ENCODE peak calls at places on chromosomes 13 and 19, in four cellular contexts. L is upper lobe of right lung, W is kidney, P is neural progenitor cell. K is an unnamed sample.

GRCh38 chr13:20991741-20992520 is 69.5 kb downstream of the LATS2 start:
- DNase-seq in L (no peak), W (no peak), P (no peak), K (no peak)

GRCh38 chr13:32838985-32839384 is 177.2 kb upstream of the KL start:
- DNase-seq in L (no peak), W (no peak), P (no peak), K (peak; percentile 41)

GRCh38 chr13:79741006-79741405 is 260.1 kb downstream of the NDFIP2 start:
- DNase-seq in L (no peak), W (no peak), P (no peak), K (no peak)

GRCh38 chr13:72507394-72508199 is 219.8 kb downstream of the MZT1 start:
- DNase-seq in L (no peak), W (no peak), P (no peak), K (no peak)

GRCh38 chr19:1862424-1863307 is 713 bp downstream of the KLF16 start:
- DNase-seq in L (peak; percentile 78), W (peak; percentile 88), P (peak; percentile 77), K (peak; percentile 77)

GRCh38 chr13:39847336-39847735 is 191.9 kb downstream of the COG6 start:
- DNase-seq in L (no peak), W (no peak), P (no peak), K (no peak)

GRCh38 chr13:85590231-85590931 is 208.8 kb downstream of the SLITRK6 start:
- DNase-seq in L (no peak), W (no peak), P (no peak), K (no peak)

GRCh38 chr13:34513526-34513925 is 428.5 kb upstream of the NBEA start:
- DNase-seq in L (no peak), W (no peak), P (no peak), K (no peak)

GRCh38 chr13:81781471-81781870 is 1440.5 kb upstream of the SPRY2 start:
- DNase-seq in L (no peak), W (no peak), P (no peak), K (no peak)

GRCh38 chr19:16457195-16457953 is 14.4 kb downstream of the EPS15L1 start:
- DNase-seq in L (no peak), W (peak; percentile 89), P (peak; percentile 23), K (peak; percentile 34)

GRCh38 chr19:35114656-35115537 is 726 bp upstream of the FXYD3 start:
- DNase-seq in L (peak; percentile 84), W (no peak), P (peak; percentile 85), K (no peak)

GRCh38 chr13:69331245-69331644 is 776.4 kb upstream of the ATXN8OS start:
- DNase-seq in L (no peak), W (no peak), P (no peak), K (no peak)

GRCh38 chr13:42396901-42397670 is 125.1 kb downstream of the AKAP11 start:
- DNase-seq in L (no peak), W (no peak), P (no peak), K (no peak)

GRCh38 chr13:113581871-113582270 is 2.7 kb upstream of the TFDP1 start:
- DNase-seq in L (peak; percentile 11), W (peak; percentile 6), P (no peak), K (no peak)

GRCh38 chr19:30799854-30800755 is 427.9 kb downstream of the ZNF536 start:
- DNase-seq in L (peak; percentile 74), W (no peak), P (peak; percentile 80), K (no peak)

GRCh38 chr13:37194428-37194861 is 89.0 kb upstream of the CSNK1A1L start:
- DNase-seq in L (no peak), W (no peak), P (no peak), K (no peak)

GRCh38 chr19:15156391-15156790 is 44.4 kb downstream of the NOTCH3 start:
- DNase-seq in L (no peak), W (no peak), P (no peak), K (no peak)

GRCh38 chr19:7870571-7871279 is 3.5 kb downstream of the PRR36 start:
- DNase-seq in L (peak; percentile 80), W (peak; percentile 86), P (peak; percentile 88), K (peak; percentile 83)

GRCh38 chr13:81697826-81698225 is 1356.9 kb upstream of the SPRY2 start:
- DNase-seq in L (no peak), W (no peak), P (no peak), K (no peak)

GRCh38 chr13:89571676-89572075 is 1775.8 kb upstream of the MIR17HG start:
- DNase-seq in L (no peak), W (no peak), P (no peak), K (no peak)

GRCh38 chr13:74114202-74114601 is 20.0 kb downstream of the KLF12 start:
- DNase-seq in L (no peak), W (no peak), P (no peak), K (no peak)

GRCh38 chr13:80798576-80799133 is 457.7 kb upstream of the SPRY2 start:
- DNase-seq in L (no peak), W (no peak), P (no peak), K (no peak)

GRCh38 chr19:1117654-1118053 is 13.9 kb downstream of the GPX4 start:
- DNase-seq in L (no peak), W (no peak), P (no peak), K (no peak)

GRCh38 chr19:14405758-14406644 is 13.1 kb downstream of the DDX39A start:
- DNase-seq in L (peak; percentile 94), W (peak; percentile 96), P (peak; percentile 99), K (peak; percentile 90)

GRCh38 chr13:20173121-20173746 is 12.4 kb upstream of the GJA3 start:
- DNase-seq in L (no peak), W (no peak), P (no peak), K (no peak)

GRCh38 chr19:37920591-37921450 is 13.8 kb downstream of the SIPA1L3 start:
- DNase-seq in L (no peak), W (no peak), P (peak; percentile 23), K (peak; percentile 54)

GRCh38 chr19:33905473-33905936 is 108.8 kb downstream of the KCTD15 start:
- DNase-seq in L (peak; percentile 72), W (peak; percentile 80), P (peak; percentile 50), K (no peak)

GRCh38 chr13:59865398-59865797 is 298.3 kb downstream of the DIAPH3 start:
- DNase-seq in L (no peak), W (no peak), P (no peak), K (no peak)

GRCh38 chr19:38042132-38042531 is 135.1 kb downstream of the SIPA1L3 start:
- DNase-seq in L (no peak), W (no peak), P (no peak), K (no peak)

GRCh38 chr13:100517135-100517534 is 71.5 kb downstream of the GGACT start:
- DNase-seq in L (no peak), W (peak; percentile 63), P (no peak), K (no peak)

GRCh38 chr19:52221831-52222375 is 32.1 kb downstream of the PPP2R1A start:
- DNase-seq in L (no peak), W (no peak), P (no peak), K (no peak)

GRCh38 chr13:36549771-36550170 is 117.5 kb downstream of the CCNA1 start:
- DNase-seq in L (no peak), W (no peak), P (peak; percentile 58), K (no peak)

GRCh38 chr13:95564091-95564490 is 11.6 kb downstream of the CLDN10 start:
- DNase-seq in L (no peak), W (no peak), P (no peak), K (no peak)

GRCh38 chr19:9295411-9295849 is 14.2 kb downstream of the ZNF699 start:
- DNase-seq in L (no peak), W (no peak), P (no peak), K (no peak)

GRCh38 chr13:44932850-44933251 is 56.4 kb downstream of the NUFIP1 start:
- DNase-seq in L (no peak), W (no peak), P (no peak), K (no peak)

GRCh38 chr13:80037505-80037888 is 303.4 kb downstream of the SPRY2 start:
- DNase-seq in L (no peak), W (no peak), P (no peak), K (no peak)

GRCh38 chr19:556611-557382 is 12.9 kb downstream of the GZMM start:
- DNase-seq in L (no peak), W (peak; percentile 65), P (no peak), K (no peak)

GRCh38 chr13:32261567-32261966 is 53.6 kb downstream of the ZAR1L start:
- DNase-seq in L (no peak), W (peak; percentile 63), P (no peak), K (no peak)

DNA sequence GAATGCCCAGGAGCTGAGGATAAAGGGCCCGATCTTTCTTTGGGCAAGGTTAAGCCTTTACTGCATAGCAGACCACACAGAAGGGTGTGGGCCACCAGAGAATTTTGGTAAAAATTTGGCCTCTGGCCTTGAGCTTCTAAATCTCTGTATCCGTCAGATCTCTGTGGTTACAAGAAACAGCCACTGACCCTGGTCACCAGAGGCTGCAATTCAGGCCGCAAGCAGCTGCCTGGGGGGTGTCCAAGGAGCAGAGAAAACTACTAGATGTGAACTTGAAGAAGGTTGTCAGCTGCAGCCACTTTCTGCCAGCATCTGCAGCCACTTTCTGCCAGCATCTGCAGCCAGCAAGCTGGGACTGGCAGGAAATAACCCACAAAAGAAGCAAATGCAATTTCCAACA is 8.6 kb upstream of the CEACAM19 start:
- DNase-seq in L (no peak), W (peak; percentile 82), P (no peak), K (no peak)
- TF ChIP-seq CTCF in L (no peak), W (no peak), P (no peak), K (no peak)

DNA sequence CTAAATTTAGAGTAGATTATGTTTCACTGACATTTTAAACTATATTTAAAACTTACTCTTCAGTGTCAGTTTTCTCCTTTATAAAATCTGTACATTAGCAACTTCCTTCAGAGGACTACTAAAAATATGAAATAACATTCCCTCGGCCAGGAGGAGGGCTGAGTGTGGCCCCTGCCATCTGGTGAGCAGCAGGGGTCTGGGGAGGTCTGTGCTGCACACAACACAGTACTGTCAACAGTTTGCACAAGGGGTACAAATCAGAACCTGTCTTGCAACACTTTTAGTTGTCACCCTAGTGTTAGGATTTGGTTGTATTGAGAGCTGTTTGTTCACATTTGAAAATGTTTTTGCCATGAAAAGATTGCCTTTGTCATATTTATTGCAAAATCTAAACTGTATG is 48.9 kb downstream of the TPP2 start:
- DNase-seq in L (no peak), W (no peak), P (no peak), K (no peak)
- H3K4me3 ChIP-seq in L (no peak overlapping the region), W (no peak overlapping the region), P (no peak overlapping the region), K (no peak overlapping the region)

DNA sequence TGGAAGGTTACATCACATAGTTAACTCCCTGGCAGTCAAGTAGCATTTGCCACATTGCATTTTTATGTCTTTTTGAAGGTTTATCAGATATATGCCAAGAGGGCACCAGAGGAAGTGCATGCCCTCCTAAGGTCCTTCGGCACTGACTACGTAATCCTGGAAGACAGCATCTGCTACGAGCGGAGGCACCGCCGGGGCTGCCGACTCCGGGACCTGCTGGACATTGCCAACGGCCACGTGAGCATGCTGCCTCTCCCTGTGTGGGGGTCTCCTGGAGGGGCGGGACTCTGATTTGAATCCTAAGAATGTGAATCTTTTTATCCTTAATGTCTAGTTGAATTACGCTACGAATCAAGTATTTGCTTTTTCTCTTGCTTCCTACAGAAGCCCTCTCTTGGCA is 74.8 kb downstream of the DPY19L3 start:
- DNase-seq in L (no peak), W (no peak), P (no peak), K (no peak)
- H3K36me3 ChIP-seq in L (peaks cover 65% of the 10 kb centered on the region), W (peaks cover 7% of the 10 kb centered on the region), P (peaks cover 29% of the 10 kb centered on the region), K (peaks cover 13% of the 10 kb centered on the region)

GRCh38 chr19:18523841-18524240 is 2.0 kb upstream of the ELL start:
- DNase-seq in L (no peak), W (no peak), P (no peak), K (no peak)

GRCh38 chr19:18519962-18520847 is 1.7 kb downstream of the ELL start:
- DNase-seq in L (peak; percentile 83), W (peak; percentile 89), P (peak; percentile 80), K (peak; percentile 63)

GRCh38 chr19:18521692-18522123 is at the start of gene ELL:
- DNase-seq in L (no peak), W (no peak), P (no peak), K (no peak)

GRCh38 chr19:18520848-18521691 is 800 bp downstream of the ELL start:
- DNase-seq in L (peak; percentile 77), W (peak; percentile 88), P (peak; percentile 58), K (peak; percentile 65)

GRCh38 chr19:18522124-18522861 is 423 bp upstream of the ELL start:
- DNase-seq in L (peak; percentile 100), W (peak; percentile 100), P (peak; percentile 100), K (peak; percentile 99)
- TF ChIP-seq CTCF in L (peak; percentile 38), W (peak; percentile 14), P (no peak), K (no peak)